ENCODE peak calls at places on chromosomes 6 and 20, in ten cellular contexts. B is CD4-positive, alpha-beta T cell; H is right lobe of liver; P is WTC11; Q is left lung; N is naive thymus-derived CD4-positive, alpha-beta T cell; V is foreskin keratinocyte; C is naive thymus-derived CD8-positive, alpha-beta T cell; G is psoas muscle; Z is memory B cell. S is an unnamed sample.

GRCh38 chr20:30922129-30922528 is 335.3 kb upstream of the DEFB115 start:
- ATAC-seq in G (no peak), C (no peak), Q (no peak), P (peak; percentile 22), Z (no peak), V (peak; percentile 12), B (no peak), N (no peak), H (no peak), S (no peak)

GRCh38 chr20:52461602-52462001 is 270.0 kb upstream of the ZFP64 start:
- ATAC-seq in Z (no peak), P (no peak), C (no peak), N (no peak), B (no peak), V (no peak), H (no peak), Q (no peak), G (no peak), S (no peak)

GRCh38 chr6:7887278-7887991 is 23.2 kb downstream of the TXNDC5 start:
- ATAC-seq in P (no peak), N (no peak), C (no peak), V (no peak), Q (no peak), B (no peak), G (no peak), H (no peak), Z (no peak), S (no peak)

GRCh38 chr6:35048631-35049083 is 92.5 kb downstream of the TCP11 start:
- ATAC-seq in Q (peak; percentile 48), B (peak; percentile 86), N (peak; percentile 70), V (no peak), P (peak; percentile 43), H (peak; percentile 29), Z (peak; percentile 67), C (peak; percentile 86), G (no peak), S (no peak)

GRCh38 chr20:21125072-21125848 is 622 bp upstream of the KIZ start:
- ATAC-seq in G (peak; percentile 65), B (peak; percentile 18), C (peak; percentile 22), V (peak; percentile 50), H (peak; percentile 62), Q (peak; percentile 58), N (peak; percentile 1), P (peak; percentile 27), Z (peak; percentile 0), S (peak; percentile 76)

GRCh38 chr6:20217900-20218299 is 5.6 kb upstream of the MBOAT1 start:
- ATAC-seq in P (no peak), N (no peak), H (peak; percentile 47), Q (peak; percentile 49), Z (no peak), B (no peak), G (peak; percentile 48), C (no peak), V (peak; percentile 37), S (no peak)

GRCh38 chr6:20409427-20409971 is 7.8 kb downstream of the E2F3 start:
- ATAC-seq in C (peak; percentile 14), B (peak; percentile 29), H (peak; percentile 44), N (peak; percentile 70), P (no peak), V (no peak), Z (peak; percentile 91), Q (no peak), G (peak; percentile 57), S (no peak)

GRCh38 chr6:45822864-45823263 is 192.8 kb downstream of the CLIC5 start:
- ATAC-seq in N (no peak), Q (no peak), B (no peak), P (no peak), Z (no peak), H (no peak), C (no peak), G (no peak), V (no peak), S (no peak)

GRCh38 chr6:109062756-109063352 is 31.8 kb downstream of the SESN1 start:
- ATAC-seq in H (no peak), Z (no peak), V (no peak), B (no peak), G (peak; percentile 56), N (no peak), P (no peak), Q (no peak), C (no peak), S (no peak)

GRCh38 chr6:74720923-74721322 is 484.9 kb downstream of the COL12A1 start:
- ATAC-seq in Q (no peak), H (no peak), Z (no peak), P (no peak), N (no peak), C (no peak), B (no peak), V (no peak), G (no peak), S (no peak)

GRCh38 chr20:62116558-62117361 is 5.5 kb upstream of the LSM14B start:
- ATAC-seq in P (no peak), N (no peak), Z (no peak), B (no peak), H (no peak), C (no peak), V (no peak), Q (no peak), G (no peak), S (no peak)

GRCh38 chr6:127869772-127870404 is 31.0 kb downstream of the THEMIS start:
- ATAC-seq in P (no peak), C (peak; percentile 48), H (no peak), Q (no peak), V (no peak), Z (no peak), B (no peak), N (no peak), G (no peak), S (no peak)

GRCh38 chr6:162683135-162683534 is 44.4 kb downstream of the PRKN start:
- ATAC-seq in G (no peak), C (no peak), V (no peak), B (no peak), Q (no peak), P (no peak), N (no peak), H (no peak), Z (no peak), S (no peak)

GRCh38 chr6:21342496-21342895 is 251.1 kb upstream of the SOX4 start:
- ATAC-seq in G (no peak), P (no peak), Z (no peak), H (no peak), Q (peak; percentile 96), B (no peak), N (no peak), V (no peak), C (no peak), S (no peak)

GRCh38 chr20:11222243-11222642 is 548.4 kb upstream of the JAG1 start:
- ATAC-seq in G (no peak), P (no peak), N (no peak), Z (no peak), V (no peak), C (no peak), H (no peak), B (no peak), Q (no peak), S (no peak)

GRCh38 chr6:161271343-161272019 is 2.4 kb downstream of the AGPAT4 start:
- ATAC-seq in Z (no peak), N (no peak), G (no peak), V (no peak), C (no peak), H (no peak), P (no peak), B (no peak), Q (no peak), S (no peak)

GRCh38 chr20:43462369-43463132 is 4.9 kb downstream of the SRSF6 start:
- ATAC-seq in Z (no peak), H (no peak), G (no peak), V (no peak), C (no peak), P (no peak), Q (no peak), N (no peak), B (no peak), S (no peak)

S was measured in SK-N-SH treated with all-trans-retinoic acid at 6 μM for 48 hours.